ENCODE peak calls at places on chromosome 2, in four cellular contexts. B, J, Y and L are unnamed samples.

GRCh38 chr2:142877265-142877756 is at the start of gene KYNU:
- DNase-seq in J (no peak), B (peak; percentile 30), Y (no peak), L (no peak)

GRCh38 chr2:113157108-113157896 is 16.5 kb upstream of the PSD4 start:
- DNase-seq in J (peak; percentile 69), Y (peak; percentile 62), B (peak; percentile 75), L (no peak)

GRCh38 chr2:212249451-212249850 is 289.2 kb downstream of the ERBB4 start:
- DNase-seq in Y (no peak), J (no peak), B (peak; percentile 5), L (no peak)

GRCh38 chr2:34365937-34366336 is 766.8 kb upstream of the FAM98A start:
- DNase-seq in B (no peak), J (no peak), Y (no peak), L (no peak)

GRCh38 chr2:173159794-173160463 is 84.3 kb downstream of the MAP3K20 start:
- DNase-seq in B (peak; percentile 96), J (no peak), Y (peak; percentile 94), L (no peak)

GRCh38 chr2:239889641-239890055 is 135.5 kb downstream of the NDUFA10 start:
- DNase-seq in Y (peak; percentile 46), B (no peak), J (no peak), L (no peak)

GRCh38 chr2:3195865-3196504 is 181.6 kb downstream of the EIPR1 start:
- DNase-seq in J (no peak), Y (no peak), B (no peak), L (no peak)

GRCh38 chr2:121831841-121832240 is 76.4 kb downstream of the TSN start:
- DNase-seq in B (no peak), Y (no peak), J (no peak), L (no peak)

GRCh38 chr2:191835539-191836350 is 11.1 kb downstream of the CAVIN2 start:
- DNase-seq in B (peak; percentile 25), J (no peak), Y (no peak), L (no peak)
- TF ChIP-seq CTCF in B (no peak), J (no peak), Y (no peak), L (no peak)

GRCh38 chr2:101047774-101048173 is 45.7 kb downstream of the RPL31 start:
- DNase-seq in J (no peak), B (no peak), Y (no peak), L (no peak)
- TF ChIP-seq CTCF in J (no peak), B (no peak), Y (no peak), L (no peak)

GRCh38 chr2:147330925-147331324 is 513.9 kb upstream of the ACVR2A start:
- DNase-seq in J (no peak), Y (no peak), B (no peak), L (no peak)
- TF ChIP-seq CTCF in J (no peak), Y (no peak), B (no peak), L (no peak)

DNA sequence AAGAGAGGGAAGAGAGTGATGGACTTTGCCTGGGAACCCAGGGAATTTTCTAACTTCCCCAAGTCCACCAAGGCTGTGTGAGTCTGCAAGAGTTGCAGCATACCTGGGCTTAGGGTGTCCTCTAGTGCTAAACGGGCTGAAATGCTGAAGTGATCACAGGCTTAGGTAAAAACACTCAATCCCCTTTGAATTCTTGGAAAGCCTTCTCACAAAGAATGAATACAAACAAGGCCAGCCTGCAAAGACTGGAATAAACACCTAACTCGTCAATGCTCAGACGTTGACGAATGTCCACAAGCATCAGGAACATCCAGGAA is 30.0 kb upstream of the BMP10 start:
- DNase-seq in J (no peak), Y (no peak), B (peak; percentile 16), L (no peak)
- TF ChIP-seq CTCF in J (peak; percentile 19), Y (no peak), B (peak; percentile 43), L (no peak)

GRCh38 chr2:216685327-216685875 is 9.9 kb downstream of the IGFBP5 start:
- DNase-seq in Y (no peak), J (no peak), B (no peak), L (no peak)

GRCh38 chr2:216688731-216689360 is 6.5 kb downstream of the IGFBP5 start:
- DNase-seq in J (no peak), B (no peak), Y (no peak), L (no peak)

GRCh38 chr2:216687111-216687510 is 8.2 kb downstream of the IGFBP5 start:
- DNase-seq in Y (no peak), J (no peak), B (no peak), L (no peak)

GRCh38 chr2:216689397-216689796 is 6.0 kb downstream of the IGFBP5 start:
- DNase-seq in B (no peak), J (no peak), Y (no peak), L (no peak)

DNA sequence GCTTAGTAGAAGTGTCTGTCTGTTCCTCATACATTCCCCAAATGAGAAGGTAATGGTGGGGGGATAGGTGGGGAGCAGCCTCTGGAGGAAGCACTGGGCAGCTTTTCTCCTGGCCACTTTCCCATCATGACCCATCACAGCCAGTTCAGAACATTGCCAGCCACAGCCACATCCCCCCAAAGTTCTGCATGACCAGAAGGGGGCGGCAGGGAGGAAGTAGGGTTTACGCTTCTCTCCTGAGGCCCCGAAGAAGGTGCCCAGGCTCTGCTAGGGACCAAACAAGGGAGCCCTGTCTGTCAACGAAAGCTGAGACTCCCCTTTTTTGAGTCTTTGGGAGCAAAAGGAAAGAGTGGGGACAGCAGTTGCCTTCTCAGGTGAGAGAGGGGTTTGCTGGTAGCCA is 7.7 kb downstream of the IGFBP5 start:
- DNase-seq in J (no peak), Y (no peak), B (no peak), L (no peak)
- TF ChIP-seq CTCF in J (peak; percentile 52), Y (no peak), B (peak; percentile 63), L (no peak)

GRCh38 chr2:226114436-226114835 is 685.2 kb downstream of the IRS1 start:
- DNase-seq in B (no peak), Y (no peak), J (no peak), L (no peak)
- TF ChIP-seq CTCF in B (no peak), Y (no peak), J (no peak), L (no peak)

GRCh38 chr2:208269091-208269490 is 3.0 kb downstream of the PIKFYVE start:
- DNase-seq in Y (no peak), B (no peak), J (no peak), L (no peak)
- TF ChIP-seq CTCF in Y (no peak), B (peak; percentile 36), J (peak; percentile 24), L (no peak)

DNA sequence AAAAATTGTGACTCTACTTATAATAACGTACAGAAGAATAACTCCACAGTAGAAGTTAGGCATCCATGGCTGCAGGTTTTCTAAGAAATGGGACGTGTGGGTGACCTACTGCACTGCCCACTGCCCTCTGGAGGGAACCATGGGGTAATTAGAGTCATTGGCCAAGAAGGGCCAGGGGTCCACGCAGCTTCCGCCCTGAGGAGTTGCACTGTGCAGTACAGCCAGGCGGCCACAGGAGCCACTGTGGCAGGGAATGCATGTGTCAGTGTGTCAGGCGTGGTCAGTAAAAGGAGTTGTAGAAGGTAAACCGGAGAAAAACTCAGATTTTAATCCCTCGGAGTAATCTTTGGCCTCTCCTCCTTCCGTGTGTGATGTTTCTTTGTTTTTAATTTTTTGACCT is 24.8 kb downstream of the NCK2 start:
- DNase-seq in B (no peak), J (no peak), Y (no peak), L (no peak)
- TF ChIP-seq CTCF in B (peak; percentile 32), J (peak; percentile 43), Y (no peak), L (no peak)

GRCh38 chr2:109053716-109054115 is 64.7 kb upstream of the EDAR start:
- DNase-seq in Y (no peak), J (no peak), B (no peak), L (no peak)

GRCh38 chr2:109049022-109049421 is 60.0 kb upstream of the EDAR start:
- DNase-seq in B (no peak), Y (no peak), J (no peak), L (no peak)

GRCh38 chr2:109054865-109055264 is 65.8 kb upstream of the EDAR start:
- DNase-seq in J (no peak), Y (no peak), B (no peak), L (no peak)

GRCh38 chr2:109055435-109055834 is 66.4 kb upstream of the EDAR start:
- DNase-seq in Y (no peak), J (no peak), B (no peak), L (no peak)

DNA sequence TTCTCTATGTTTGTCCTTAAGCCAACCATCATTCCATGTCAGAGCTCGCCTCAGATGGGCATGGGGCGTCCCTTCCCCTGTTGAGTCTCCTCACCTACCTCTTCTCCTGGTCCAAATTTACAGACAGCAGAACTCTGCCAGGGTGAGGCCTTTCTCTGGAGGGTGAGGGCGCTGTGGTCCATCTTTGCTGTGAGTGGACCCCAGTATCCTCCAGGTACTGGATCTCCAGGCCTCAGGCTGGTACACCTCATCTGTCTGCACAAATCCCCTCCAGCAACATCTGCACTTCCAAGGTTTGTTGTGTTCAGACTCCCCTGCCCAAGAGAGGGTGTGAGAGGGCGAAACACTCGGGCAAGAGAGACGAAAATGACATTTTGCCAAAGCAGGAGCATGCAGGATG is 63.9 kb upstream of the EDAR start:
- DNase-seq in Y (no peak), J (no peak), B (no peak), L (no peak)
- TF ChIP-seq CTCF in Y (no peak), J (no peak), B (peak; percentile 31), L (no peak)

DNA sequence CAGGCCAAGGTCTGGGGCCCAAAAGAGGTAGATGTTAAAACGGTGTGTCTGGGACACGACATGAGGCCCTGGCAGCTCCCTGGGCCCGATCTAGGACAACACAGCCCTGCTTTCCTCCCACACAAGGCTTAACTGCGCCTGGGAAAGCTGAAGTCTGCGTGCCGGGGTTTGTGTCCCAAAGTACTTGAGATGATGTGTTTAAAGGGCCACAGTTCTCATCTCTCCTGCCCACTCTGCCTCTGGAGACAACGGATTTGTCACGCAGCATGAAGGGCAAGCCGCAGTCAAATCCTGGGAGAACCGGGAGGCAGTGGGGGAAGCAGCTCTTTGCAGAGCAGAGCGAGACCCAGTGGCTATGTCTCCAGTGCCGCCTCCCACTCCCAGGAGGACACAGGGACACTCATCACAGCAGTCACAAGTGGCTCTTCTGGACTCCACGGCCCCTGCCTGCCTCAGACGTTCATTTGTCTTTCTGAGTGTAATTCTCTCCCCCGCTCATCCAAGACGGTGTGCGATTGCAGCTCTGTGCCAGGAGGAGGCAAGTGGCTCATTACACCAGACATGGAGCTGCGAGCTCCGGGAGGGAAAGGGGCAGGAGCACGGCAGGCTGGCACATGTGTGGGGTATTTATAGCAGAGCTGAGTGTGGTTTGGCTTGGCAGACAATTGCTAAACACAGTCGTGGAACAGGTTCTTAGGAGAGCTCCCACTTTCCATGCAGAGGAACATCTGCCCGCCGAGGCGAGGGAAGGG is 57.7 kb upstream of the SEMA4C start:
- DNase-seq in Y (no peak), B (peak; percentile 59), J (no peak), L (no peak)
- TF ChIP-seq CTCF in Y (no peak), B (peak; percentile 38), J (no peak), L (no peak)